ENCODE peak calls at places on chromosomes 2 and 18, in seven cellular contexts. I, E, W, O, H, R and Q are unnamed samples.

GRCh38 chr2:9287400-9288059 is 80.9 kb downstream of the ASAP2 start:
- DNase-seq in I (no peak), E (no peak), W (no peak), O (no peak), H (no peak), R (peak; percentile 99), Q (peak; percentile 86)

GRCh38 chr2:229636568-229636967 is 77.8 kb downstream of the DNER start:
- DNase-seq in I (no peak), E (peak; percentile 69), W (no peak), O (no peak), H (no peak), R (no peak), Q (no peak)

GRCh38 chr18:70421471-70421870 is 132.6 kb downstream of the SOCS6 start:
- DNase-seq in I (no peak), E (no peak), W (no peak), O (no peak), H (no peak), R (peak; percentile 45), Q (no peak)

GRCh38 chr2:232299084-232299483 is 79.5 kb upstream of the ALPP start:
- DNase-seq in I (no peak), E (no peak), W (no peak), O (no peak), H (no peak), R (no peak), Q (no peak)

GRCh38 chr2:96668771-96669170 is 26.2 kb downstream of the FER1L5 start:
- DNase-seq in I (no peak), E (no peak), W (no peak), O (no peak), H (no peak), R (no peak), Q (no peak)

GRCh38 chr2:73925853-73926492 is 707 bp upstream of the DGUOK start:
- DNase-seq in I (no peak), E (peak; percentile 26), W (peak; percentile 81), O (peak; percentile 68), H (no peak), R (no peak), Q (no peak)

GRCh38 chr2:240655931-240656886 is 26.5 kb downstream of the AQP12B start:
- DNase-seq in I (no peak), E (no peak), W (no peak), O (no peak), H (no peak), R (peak; percentile 49), Q (peak; percentile 62)

GRCh38 chr18:76471593-76471992 is 23.4 kb downstream of the ZNF516 start:
- DNase-seq in I (no peak), E (no peak), W (no peak), O (no peak), H (no peak), R (no peak), Q (no peak)

GRCh38 chr2:190762569-190762968 is 113.7 kb downstream of the NAB1 start:
- DNase-seq in I (no peak), E (no peak), W (no peak), O (no peak), H (no peak), R (no peak), Q (no peak)

DNA sequence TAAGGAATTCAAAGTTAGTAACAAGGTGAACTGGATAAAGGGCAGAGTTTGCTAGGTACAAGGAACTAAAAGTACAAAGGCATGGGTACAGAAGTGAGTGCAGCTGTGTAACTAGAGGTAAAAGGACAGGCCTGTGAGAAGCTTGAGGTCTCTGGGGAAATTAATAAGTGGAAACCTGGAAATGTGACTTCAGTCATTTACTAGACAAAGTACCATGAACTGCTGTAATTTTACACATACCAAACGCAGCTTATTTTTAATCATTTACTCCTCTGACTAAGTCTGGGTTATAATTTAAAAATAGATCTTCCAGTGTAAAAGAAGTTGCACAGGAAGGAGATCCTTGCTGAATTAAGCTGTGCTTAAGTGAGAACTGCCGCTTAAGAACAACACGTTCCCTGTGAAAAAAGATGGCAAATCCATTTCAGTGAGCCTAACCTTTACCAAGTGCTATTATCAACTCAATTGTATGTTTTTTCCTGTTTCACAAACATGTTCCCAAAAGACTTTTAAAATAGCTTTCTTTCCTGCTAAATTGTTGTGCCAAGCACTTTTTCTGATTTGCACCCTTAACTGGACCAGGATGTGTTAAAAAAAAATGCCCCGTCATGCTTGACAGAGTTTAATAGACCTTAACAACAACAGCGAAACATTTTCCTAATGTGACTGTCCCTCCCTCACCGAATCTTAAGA is 44.3 kb downstream of the CALCRL start:
- DNase-seq in I (no peak), E (no peak), W (no peak), O (no peak), H (no peak), R (no peak), Q (no peak)
- H3K27ac ChIP-seq in I (no peak overlapping the region), E (no peak overlapping the region), W (no peak overlapping the region), O (no peak overlapping the region), H (peak overlapping the region; percentile 71), R (no peak overlapping the region), Q (peak overlapping the region; percentile 23)

DNA sequence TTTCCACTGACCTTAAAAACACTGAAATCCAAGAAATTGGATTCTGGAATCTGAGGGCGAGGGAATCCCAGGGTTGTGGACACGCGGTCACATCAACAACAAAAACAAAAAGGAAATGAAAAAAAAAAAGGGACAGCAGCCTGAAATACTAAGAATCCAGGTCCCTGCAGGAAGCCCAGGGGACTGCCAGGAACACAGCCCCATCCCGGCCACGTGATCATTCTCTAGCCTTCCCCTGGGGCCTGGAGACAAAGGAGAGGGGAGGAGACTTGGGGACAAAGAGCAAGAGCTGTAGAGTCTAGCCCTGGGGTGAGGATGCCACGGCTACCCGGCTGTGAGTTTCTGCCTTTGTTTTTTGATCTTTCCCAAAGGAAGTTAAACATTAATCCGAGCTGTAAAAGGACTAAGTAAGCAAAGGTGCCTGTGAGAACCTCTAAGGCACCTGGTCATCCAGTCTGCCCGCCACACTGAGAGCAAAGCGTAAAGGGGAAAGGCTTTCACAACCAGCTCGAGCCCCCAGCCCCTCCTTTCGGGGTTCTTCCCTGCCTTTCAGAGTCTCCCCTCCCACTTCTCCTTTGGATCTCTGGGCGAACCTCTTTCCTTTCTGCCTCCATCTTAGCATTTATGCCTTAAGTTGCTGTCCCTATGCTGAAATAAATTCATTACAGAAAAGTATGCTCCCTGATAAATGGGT is 57.9 kb upstream of the MSH2 start:
- DNase-seq in I (no peak), E (peak; percentile 99), W (peak; percentile 91), O (peak; percentile 88), H (peak; percentile 80), R (peak; percentile 44), Q (no peak)
- TF ChIP-seq CTCF in I (no peak), E (no peak), W (peak; percentile 38), O (no peak), H (no peak), R (no peak), Q (no peak)

GRCh38 chr2:71001592-71002570 is 7.2 kb upstream of the TEX261 start:
- DNase-seq in I (no peak), E (peak; percentile 81), W (no peak), O (peak; percentile 60), H (no peak), R (no peak), Q (peak; percentile 53)
- H3K27ac ChIP-seq in I (no peak overlapping the region), E (no peak overlapping the region), W (no peak overlapping the region), O (no peak overlapping the region), H (no peak overlapping the region), R (no peak overlapping the region), Q (no peak overlapping the region)

GRCh38 chr2:55051026-55051866 is 995 bp upstream of the RTN4 start:
- DNase-seq in I (peak; percentile 20), E (peak; percentile 71), W (peak; percentile 55), O (no peak), H (peak; percentile 70), R (peak; percentile 100), Q (peak; percentile 93)

GRCh38 chr2:55048925-55049793 is 1.1 kb downstream of the RTN4 start:
- DNase-seq in I (peak; percentile 40), E (peak; percentile 86), W (peak; percentile 92), O (peak; percentile 90), H (peak; percentile 90), R (peak; percentile 69), Q (peak; percentile 67)

GRCh38 chr2:55049794-55050132 is 488 bp downstream of the RTN4 start:
- DNase-seq in I (no peak), E (no peak), W (no peak), O (no peak), H (no peak), R (no peak), Q (no peak)

GRCh38 chr2:55048514-55048924 is 1.7 kb downstream of the RTN4 start:
- DNase-seq in I (no peak), E (peak; percentile 52), W (peak; percentile 37), O (no peak), H (no peak), R (peak; percentile 45), Q (no peak)

DNA sequence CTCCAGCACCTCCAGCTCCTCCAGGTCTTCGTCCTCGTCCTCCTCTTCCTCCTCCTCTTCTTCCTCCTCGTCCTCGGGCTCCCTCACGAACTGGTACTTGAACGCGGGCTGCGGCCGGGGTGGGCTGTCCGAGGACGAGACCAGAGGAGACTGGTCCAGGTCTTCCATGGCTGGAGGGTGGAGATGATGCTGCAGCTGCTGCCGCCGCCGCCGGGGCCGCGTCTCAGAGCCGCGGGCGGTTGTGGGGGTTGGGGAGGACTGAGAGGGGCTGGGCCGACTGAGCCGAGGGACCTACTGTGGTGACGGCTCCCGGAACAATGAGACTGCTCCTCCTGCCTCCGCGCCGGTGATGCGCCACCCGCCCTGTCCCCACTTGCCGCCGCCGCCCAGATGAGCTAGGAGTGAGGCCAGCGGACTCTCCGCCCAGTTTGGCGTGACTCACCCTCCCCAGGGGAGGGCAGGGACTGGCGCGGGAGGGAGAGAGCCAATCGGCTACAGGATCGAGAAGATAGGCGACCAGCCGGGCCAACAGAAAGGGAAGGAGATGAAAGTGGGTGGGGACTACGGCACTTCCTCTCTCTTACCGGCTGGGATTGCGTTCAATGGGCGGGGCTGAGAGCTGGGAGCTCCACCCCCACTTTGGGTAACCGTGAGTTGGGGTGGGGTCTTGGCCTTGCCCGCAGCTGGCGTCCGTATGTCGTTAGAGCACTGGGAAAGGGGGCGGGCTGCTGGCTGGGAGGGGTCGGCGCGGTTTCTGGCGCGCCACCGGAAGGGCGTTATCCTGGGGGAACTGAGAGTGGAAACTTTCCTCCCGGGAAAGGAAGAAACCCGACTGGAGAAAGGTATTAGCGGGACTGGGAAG is at the start of gene RTN4:
- DNase-seq in I (peak; percentile 95), E (peak; percentile 100), W (peak; percentile 99), O (peak; percentile 99), H (peak; percentile 99), R (peak; percentile 100), Q (peak; percentile 99)
- TF ChIP-seq CTCF in I (no peak), E (no peak), W (no peak), O (no peak), H (peak; percentile 5), R (peak; percentile 21), Q (no peak)

GRCh38 chr2:40039543-40039942 is 260.5 kb upstream of the THUMPD2 start:
- DNase-seq in I (no peak), E (no peak), W (no peak), O (no peak), H (no peak), R (no peak), Q (no peak)

GRCh38 chr2:40037303-40037702 is 258.2 kb upstream of the THUMPD2 start:
- DNase-seq in I (no peak), E (no peak), W (no peak), O (no peak), H (no peak), R (no peak), Q (no peak)

GRCh38 chr2:40041983-40042382 is 262.9 kb upstream of the THUMPD2 start:
- DNase-seq in I (no peak), E (no peak), W (no peak), O (no peak), H (no peak), R (peak; percentile 94), Q (no peak)

GRCh38 chr2:40036241-40036640 is 257.2 kb upstream of the THUMPD2 start:
- DNase-seq in I (no peak), E (no peak), W (no peak), O (no peak), H (no peak), R (no peak), Q (no peak)

GRCh38 chr2:40038646-40039045 is 259.6 kb upstream of the THUMPD2 start:
- DNase-seq in I (no peak), E (no peak), W (no peak), O (no peak), H (no peak), R (peak; percentile 54), Q (no peak)
- H3K27ac ChIP-seq in I (no peak overlapping the region), E (no peak overlapping the region), W (no peak overlapping the region), O (no peak overlapping the region), H (no peak overlapping the region), R (peak overlapping the region; percentile 96), Q (no peak overlapping the region)